ENCODE peak calls at places on chromosome 4, in four cellular contexts. One of them, this sample, is unnamed.

GRCh38 chr4:114385195-114385985 is 213.2 kb upstream of the UGT8 start:
- DNase-seq in HL-60: no peak
- DNase-seq in activated T-cell treated with anti-CD3 and anti-CD28 coated beads for 48 hours: no peak
- DNase-seq in AG04450: no peak
- DNase-seq in this sample: no peak

GRCh38 chr4:154126276-154126675 is 337.4 kb upstream of the SFRP2 start:
- DNase-seq in HL-60: no peak
- DNase-seq in activated T-cell treated with anti-CD3 and anti-CD28 coated beads for 48 hours: no peak
- DNase-seq in AG04450: no peak
- DNase-seq in this sample: peak; percentile 65

GRCh38 chr4:6548201-6548881 is 26.6 kb upstream of the MAN2B2 start:
- DNase-seq in HL-60: no peak
- DNase-seq in activated T-cell treated with anti-CD3 and anti-CD28 coated beads for 48 hours: no peak
- DNase-seq in AG04450: no peak
- DNase-seq in this sample: peak; percentile 57

GRCh38 chr4:42282081-42282901 is 115.0 kb upstream of the SHISA3 start:
- DNase-seq in HL-60: peak; percentile 15
- DNase-seq in activated T-cell treated with anti-CD3 and anti-CD28 coated beads for 48 hours: no peak
- DNase-seq in AG04450: peak; percentile 29
- DNase-seq in this sample: peak; percentile 89

GRCh38 chr4:37540486-37540885 is 145.7 kb downstream of the RELL1 start:
- DNase-seq in HL-60: no peak
- DNase-seq in activated T-cell treated with anti-CD3 and anti-CD28 coated beads for 48 hours: no peak
- DNase-seq in AG04450: no peak
- DNase-seq in this sample: peak; percentile 8

GRCh38 chr4:116942315-116942714 is 143.1 kb downstream of the TRAM1L1 start:
- DNase-seq in HL-60: no peak
- DNase-seq in activated T-cell treated with anti-CD3 and anti-CD28 coated beads for 48 hours: no peak
- DNase-seq in AG04450: no peak
- DNase-seq in this sample: no peak

GRCh38 chr4:77669911-77670590 is 64.4 kb downstream of the CXCL13 start:
- DNase-seq in HL-60: no peak
- DNase-seq in activated T-cell treated with anti-CD3 and anti-CD28 coated beads for 48 hours: no peak
- DNase-seq in AG04450: no peak
- DNase-seq in this sample: no peak

GRCh38 chr4:106301393-106302084 is 14.5 kb downstream of the TBCK start:
- DNase-seq in HL-60: no peak
- DNase-seq in activated T-cell treated with anti-CD3 and anti-CD28 coated beads for 48 hours: no peak
- DNase-seq in AG04450: no peak
- DNase-seq in this sample: peak; percentile 32

GRCh38 chr4:97073194-97073593 is 1070.1 kb downstream of the STPG2 start:
- DNase-seq in HL-60: no peak
- DNase-seq in activated T-cell treated with anti-CD3 and anti-CD28 coated beads for 48 hours: no peak
- DNase-seq in AG04450: no peak
- DNase-seq in this sample: no peak

GRCh38 chr4:14771091-14771490 is 231.2 kb upstream of the CPEB2 start:
- DNase-seq in HL-60: no peak
- DNase-seq in activated T-cell treated with anti-CD3 and anti-CD28 coated beads for 48 hours: no peak
- DNase-seq in AG04450: no peak
- DNase-seq in this sample: no peak

GRCh38 chr4:20251061-20251795 is 477 bp upstream of the SLIT2 start:
- DNase-seq in HL-60: no peak
- DNase-seq in activated T-cell treated with anti-CD3 and anti-CD28 coated beads for 48 hours: no peak
- DNase-seq in AG04450: no peak
- DNase-seq in this sample: no peak

GRCh38 chr4:156505341-156505955 is 466.2 kb downstream of the PDGFC start:
- DNase-seq in HL-60: no peak
- DNase-seq in activated T-cell treated with anti-CD3 and anti-CD28 coated beads for 48 hours: no peak
- DNase-seq in AG04450: no peak
- DNase-seq in this sample: peak; percentile 25

GRCh38 chr4:19349416-19349815 is 902.3 kb upstream of the SLIT2 start:
- DNase-seq in HL-60: no peak
- DNase-seq in activated T-cell treated with anti-CD3 and anti-CD28 coated beads for 48 hours: no peak
- DNase-seq in AG04450: no peak
- DNase-seq in this sample: peak; percentile 12

GRCh38 chr4:156946508-156947197 is 24.9 kb downstream of the PDGFC start:
- DNase-seq in HL-60: no peak
- DNase-seq in activated T-cell treated with anti-CD3 and anti-CD28 coated beads for 48 hours: no peak
- DNase-seq in AG04450: peak; percentile 88
- DNase-seq in this sample: peak; percentile 99

GRCh38 chr4:42596918-42597317 is 60.0 kb downstream of the ATP8A1 start:
- DNase-seq in HL-60: no peak
- DNase-seq in activated T-cell treated with anti-CD3 and anti-CD28 coated beads for 48 hours: no peak
- DNase-seq in AG04450: no peak
- DNase-seq in this sample: no peak

GRCh38 chr4:7434766-7435150 is at the start of gene PSAPL1:
- DNase-seq in HL-60: no peak
- DNase-seq in activated T-cell treated with anti-CD3 and anti-CD28 coated beads for 48 hours: no peak
- DNase-seq in AG04450: no peak
- DNase-seq in this sample: peak; percentile 61

GRCh38 chr4:70759627-70760026 is 37.9 kb downstream of the RUFY3 start:
- DNase-seq in HL-60: no peak
- DNase-seq in activated T-cell treated with anti-CD3 and anti-CD28 coated beads for 48 hours: no peak
- DNase-seq in AG04450: no peak
- DNase-seq in this sample: no peak

GRCh38 chr4:179662522-179662921 is 2220.3 kb upstream of the AGA start:
- DNase-seq in HL-60: no peak
- DNase-seq in activated T-cell treated with anti-CD3 and anti-CD28 coated beads for 48 hours: no peak
- DNase-seq in AG04450: peak; percentile 3
- DNase-seq in this sample: no peak

GRCh38 chr4:186627226-186627865 is 72.0 kb upstream of the MTNR1A start:
- DNase-seq in HL-60: peak; percentile 51
- DNase-seq in activated T-cell treated with anti-CD3 and anti-CD28 coated beads for 48 hours: no peak
- DNase-seq in AG04450: no peak
- DNase-seq in this sample: no peak

GRCh38 chr4:85964298-85964697 is 395.6 kb downstream of the MAPK10 start:
- DNase-seq in HL-60: no peak
- DNase-seq in activated T-cell treated with anti-CD3 and anti-CD28 coated beads for 48 hours: no peak
- DNase-seq in AG04450: no peak
- DNase-seq in this sample: no peak

GRCh38 chr4:122777846-122778501 is 45.5 kb downstream of the BBS12 start:
- DNase-seq in HL-60: no peak
- DNase-seq in activated T-cell treated with anti-CD3 and anti-CD28 coated beads for 48 hours: no peak
- DNase-seq in AG04450: no peak
- DNase-seq in this sample: peak; percentile 96

GRCh38 chr4:101807351-101807750 is 16.8 kb downstream of the BANK1 start:
- DNase-seq in HL-60: no peak
- DNase-seq in activated T-cell treated with anti-CD3 and anti-CD28 coated beads for 48 hours: no peak
- DNase-seq in AG04450: no peak
- DNase-seq in this sample: no peak

GRCh38 chr4:75505630-75506029 is 8.6 kb downstream of the RCHY1 start:
- DNase-seq in HL-60: no peak
- DNase-seq in activated T-cell treated with anti-CD3 and anti-CD28 coated beads for 48 hours: no peak
- DNase-seq in AG04450: no peak
- DNase-seq in this sample: no peak

GRCh38 chr4:145531193-145531592 is 49.5 kb downstream of the SMAD1 start:
- DNase-seq in HL-60: no peak
- DNase-seq in activated T-cell treated with anti-CD3 and anti-CD28 coated beads for 48 hours: no peak
- DNase-seq in AG04450: no peak
- DNase-seq in this sample: no peak

GRCh38 chr4:122759639-122760310 is 27.3 kb downstream of the BBS12 start:
- DNase-seq in HL-60: no peak
- DNase-seq in activated T-cell treated with anti-CD3 and anti-CD28 coated beads for 48 hours: no peak
- DNase-seq in AG04450: no peak
- DNase-seq in this sample: peak; percentile 59

GRCh38 chr4:12724520-12724919 is 759.6 kb downstream of the RAB28 start:
- DNase-seq in HL-60: no peak
- DNase-seq in activated T-cell treated with anti-CD3 and anti-CD28 coated beads for 48 hours: no peak
- DNase-seq in AG04450: no peak
- DNase-seq in this sample: peak; percentile 37

GRCh38 chr4:96241819-96242218 is 401.9 kb downstream of the PDHA2 start:
- DNase-seq in HL-60: no peak
- DNase-seq in activated T-cell treated with anti-CD3 and anti-CD28 coated beads for 48 hours: no peak
- DNase-seq in AG04450: no peak
- DNase-seq in this sample: no peak

GRCh38 chr4:146224331-146224966 is 10.1 kb downstream of the REELD1 start:
- DNase-seq in HL-60: no peak
- DNase-seq in activated T-cell treated with anti-CD3 and anti-CD28 coated beads for 48 hours: no peak
- DNase-seq in AG04450: no peak
- DNase-seq in this sample: peak; percentile 48

GRCh38 chr4:183185018-183185417 is 86.0 kb downstream of the WWC2 start:
- DNase-seq in HL-60: no peak
- DNase-seq in activated T-cell treated with anti-CD3 and anti-CD28 coated beads for 48 hours: no peak
- DNase-seq in AG04450: no peak
- DNase-seq in this sample: no peak

GRCh38 chr4:189279188-189279587 is 661.5 kb upstream of the FRG1 start:
- DNase-seq in HL-60: no peak
- DNase-seq in activated T-cell treated with anti-CD3 and anti-CD28 coated beads for 48 hours: no peak
- DNase-seq in AG04450: peak; percentile 90
- DNase-seq in this sample: no peak

GRCh38 chr4:186669159-186669720 is 54.4 kb downstream of the FAT1 start:
- DNase-seq in HL-60: no peak
- DNase-seq in activated T-cell treated with anti-CD3 and anti-CD28 coated beads for 48 hours: no peak
- DNase-seq in AG04450: peak; percentile 34
- DNase-seq in this sample: peak; percentile 83

GRCh38 chr4:24741915-24742314 is 53.5 kb upstream of the SOD3 start:
- DNase-seq in HL-60: no peak
- DNase-seq in activated T-cell treated with anti-CD3 and anti-CD28 coated beads for 48 hours: no peak
- DNase-seq in AG04450: no peak
- DNase-seq in this sample: no peak

GRCh38 chr4:21856754-21857153 is 91.8 kb downstream of the KCNIP4 start:
- DNase-seq in HL-60: no peak
- DNase-seq in activated T-cell treated with anti-CD3 and anti-CD28 coated beads for 48 hours: no peak
- DNase-seq in AG04450: no peak
- DNase-seq in this sample: no peak

GRCh38 chr4:128427832-128428366 is 140.3 kb upstream of the PGRMC2 start:
- DNase-seq in HL-60: peak; percentile 11
- DNase-seq in activated T-cell treated with anti-CD3 and anti-CD28 coated beads for 48 hours: no peak
- DNase-seq in AG04450: peak; percentile 50
- DNase-seq in this sample: peak; percentile 86

GRCh38 chr4:101993002-101993840 is 202.7 kb downstream of the BANK1 start:
- DNase-seq in HL-60: no peak
- DNase-seq in activated T-cell treated with anti-CD3 and anti-CD28 coated beads for 48 hours: no peak
- DNase-seq in AG04450: no peak
- DNase-seq in this sample: peak; percentile 41

GRCh38 chr4:139825523-139826014 is 159.9 kb downstream of the MGST2 start:
- DNase-seq in HL-60: no peak
- DNase-seq in activated T-cell treated with anti-CD3 and anti-CD28 coated beads for 48 hours: no peak
- DNase-seq in AG04450: no peak
- DNase-seq in this sample: no peak

GRCh38 chr4:177381762-177382310 is 60.4 kb downstream of the AGA start:
- DNase-seq in HL-60: no peak
- DNase-seq in activated T-cell treated with anti-CD3 and anti-CD28 coated beads for 48 hours: no peak
- DNase-seq in AG04450: no peak
- DNase-seq in this sample: no peak

This sample was measured in cardiac fibroblast.